ENCODE peak calls at places on chromosomes 12 and 14, in five cellular contexts. D is hepatocyte, I is neural progenitor cell, A is GM23338, T is PC-3. K is an unnamed sample.
A peak's percentile ranks its signal among the peaks of the same experiment; 100 is the strongest.

GRCh38 chr12:58503731-58504520 is 416.4 kb downstream of the LRIG3 start:
- DNase-seq in D (no peak), I (no peak), A (no peak), T (no peak), K (no peak)

GRCh38 chr12:123599721-123600120 is 2.2 kb upstream of the DDX55 start:
- DNase-seq in D (no peak), I (no peak), A (no peak), T (no peak), K (no peak)

GRCh38 chr14:52103416-52103815 is 34.6 kb upstream of the NID2 start:
- DNase-seq in D (no peak), I (no peak), A (no peak), T (no peak), K (no peak)

GRCh38 chr14:68979722-68980552 is 835 bp upstream of the ACTN1 start:
- DNase-seq in D (peak; percentile 65), I (peak; percentile 86), A (peak; percentile 83), T (peak; percentile 75), K (no peak)

GRCh38 chr14:83744901-83745300 is 1785.0 kb upstream of the FLRT2 start:
- DNase-seq in D (no peak), I (no peak), A (no peak), T (no peak), K (no peak)

GRCh38 chr12:102740157-102741032 is 176.6 kb downstream of the PAH start:
- DNase-seq in D (peak; percentile 67), I (peak; percentile 41), A (peak; percentile 22), T (peak; percentile 15), K (peak; percentile 9)

GRCh38 chr12:115988629-115989563 is 288.6 kb downstream of the MED13L start:
- DNase-seq in D (no peak), I (no peak), A (no peak), T (peak; percentile 48), K (no peak)

GRCh38 chr14:22897357-22897756 is 14.3 kb downstream of the REM2 start:
- DNase-seq in D (no peak), I (no peak), A (no peak), T (no peak), K (no peak)

GRCh38 chr12:95674631-95675030 is 115.9 kb downstream of the NTN4 start:
- DNase-seq in D (peak; percentile 44), I (no peak), A (no peak), T (no peak), K (no peak)

GRCh38 chr12:26680724-26681455 is 152.1 kb downstream of the ITPR2 start:
- DNase-seq in D (no peak), I (no peak), A (no peak), T (no peak), K (no peak)

GRCh38 chr14:65243766-65244442 is 141.6 kb upstream of the MAX start:
- DNase-seq in D (peak; percentile 56), I (no peak), A (no peak), T (peak; percentile 82), K (peak; percentile 60)

GRCh38 chr12:49872781-49873181 is 29.9 kb upstream of the BCDIN3D start:
- DNase-seq in D (no peak), I (no peak), A (no peak), T (no peak), K (no peak)

GRCh38 chr12:113519464-113520191 is 48.0 kb upstream of the LHX5 start:
- DNase-seq in D (no peak), I (peak; percentile 43), A (peak; percentile 37), T (no peak), K (no peak)

GRCh38 chr12:121930862-121931261 is 12.5 kb downstream of the CFAP251 start:
- DNase-seq in D (no peak), I (no peak), A (no peak), T (no peak), K (no peak)

GRCh38 chr14:43789458-43789857 is 717.6 kb downstream of the FSCB start:
- DNase-seq in D (no peak), I (no peak), A (no peak), T (peak; percentile 47), K (no peak)

DNA sequence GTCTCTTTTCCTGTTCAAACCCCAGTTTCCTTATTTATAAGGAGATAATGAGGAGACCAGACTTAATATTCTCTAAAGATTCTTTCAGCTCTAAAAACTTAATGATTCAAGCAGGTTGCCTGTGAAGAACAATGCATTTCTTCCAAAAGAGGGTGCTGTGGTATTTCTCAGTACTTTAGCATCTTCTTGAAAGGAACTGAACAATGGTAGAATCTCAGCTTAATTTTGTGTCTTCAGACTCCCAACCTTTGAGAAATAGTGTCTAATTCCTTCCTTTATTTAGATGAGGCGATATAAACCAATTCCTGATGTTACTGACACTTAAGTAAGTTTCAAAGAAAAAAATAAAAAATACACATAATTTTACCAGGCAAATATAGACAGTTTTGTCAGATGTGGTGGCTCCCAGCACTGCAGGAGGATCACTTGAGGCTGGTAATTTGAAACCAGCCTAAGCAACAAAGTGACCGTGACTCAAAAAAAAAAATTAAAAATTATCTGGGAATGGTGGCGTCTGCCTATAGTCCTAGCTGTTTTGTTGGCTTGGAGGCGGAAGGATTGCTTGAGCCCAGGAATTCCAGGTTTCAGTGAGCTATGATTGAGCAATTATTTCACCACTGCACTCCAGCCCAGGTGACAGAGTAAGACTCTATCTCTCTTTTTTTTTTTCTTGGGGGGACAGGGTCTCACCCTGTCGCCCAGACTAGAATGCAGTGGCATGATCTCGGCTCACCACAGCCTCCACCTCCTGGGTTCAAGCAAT is 76.9 kb upstream of the PSMA6 start:
- DNase-seq in D (peak; percentile 51), I (peak; percentile 50), A (peak; percentile 63), T (peak; percentile 63), K (peak; percentile 47)
- TF ChIP-seq CTCF in D (peak; percentile 73), I (peak; percentile 61), A (peak; percentile 62), T (peak; percentile 73), K (peak; percentile 77)

GRCh38 chr12:74415633-74416032 is 122.0 kb upstream of the ATXN7L3B start:
- DNase-seq in D (peak; percentile 52), I (peak; percentile 39), A (peak; percentile 62), T (peak; percentile 61), K (peak; percentile 41)
- TF ChIP-seq EZH2phosphoT487 in D (no peak), I (no peak), A (no peak), T (no peak), K (no peak)

GRCh38 chr14:80636071-80636470 is 305.5 kb downstream of the CEP128 start:
- DNase-seq in D (peak; percentile 8), I (peak; percentile 29), A (peak; percentile 63), T (peak; percentile 50), K (peak; percentile 11)
- TF ChIP-seq CTCF in D (peak; percentile 35), I (peak; percentile 66), A (no peak), T (peak; percentile 42), K (peak; percentile 74)

GRCh38 chr12:32947203-32947795 is 50.7 kb upstream of the PKP2 start:
- DNase-seq in D (peak; percentile 56), I (peak; percentile 43), A (peak; percentile 61), T (peak; percentile 72), K (peak; percentile 3)
- TF ChIP-seq EZH2phosphoT487 in D (no peak), I (no peak), A (no peak), T (no peak), K (no peak)

GRCh38 chr14:104378636-104379225 is 200.8 kb upstream of the C14orf180 start:
- DNase-seq in D (no peak), I (peak; percentile 23), A (no peak), T (no peak), K (no peak)
- TF ChIP-seq CTCF in D (no peak), I (no peak), A (no peak), T (no peak), K (no peak)

DNA sequence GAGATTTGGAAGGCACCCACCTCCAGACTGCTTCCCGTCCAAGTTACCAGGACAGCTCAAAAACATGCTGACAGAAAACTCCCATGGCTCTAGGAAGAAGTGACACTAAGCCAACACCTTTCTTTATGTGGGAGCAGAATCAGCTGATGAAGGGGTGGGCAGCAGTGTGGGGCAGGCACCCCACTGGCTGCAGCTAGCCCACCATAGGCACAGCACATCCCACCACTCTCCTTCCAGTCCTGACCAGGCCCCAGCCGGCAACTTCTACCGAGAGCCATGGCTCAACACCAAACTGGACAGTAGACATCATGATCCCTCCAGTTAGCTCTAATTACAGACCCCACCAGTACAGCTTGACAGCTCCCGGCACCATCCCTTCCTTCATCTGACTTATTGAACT is 45.0 kb downstream of the SH2B3 start:
- DNase-seq in D (no peak), I (no peak), A (no peak), T (no peak), K (no peak)
- TF ChIP-seq EZH2phosphoT487 in D (no peak), I (no peak), A (no peak), T (no peak), K (no peak)

GRCh38 chr14:98847520-98848468 is 424.2 kb downstream of the BCL11B start:
- DNase-seq in D (no peak), I (no peak), A (no peak), T (no peak), K (no peak)

GRCh38 chr14:98858561-98858960 is 413.4 kb downstream of the BCL11B start:
- DNase-seq in D (no peak), I (no peak), A (no peak), T (no peak), K (no peak)

GRCh38 chr14:98858158-98858557 is 413.8 kb downstream of the BCL11B start:
- DNase-seq in D (no peak), I (no peak), A (no peak), T (no peak), K (no peak)

GRCh38 chr14:98855926-98856325 is 416.1 kb downstream of the BCL11B start:
- DNase-seq in D (no peak), I (no peak), A (no peak), T (no peak), K (no peak)

GRCh38 chr14:98853063-98853729 is 418.8 kb downstream of the BCL11B start:
- DNase-seq in D (no peak), I (no peak), A (peak; percentile 17), T (no peak), K (no peak)
- TF ChIP-seq CTCF in D (no peak), I (no peak), A (no peak), T (no peak), K (no peak)

DNA sequence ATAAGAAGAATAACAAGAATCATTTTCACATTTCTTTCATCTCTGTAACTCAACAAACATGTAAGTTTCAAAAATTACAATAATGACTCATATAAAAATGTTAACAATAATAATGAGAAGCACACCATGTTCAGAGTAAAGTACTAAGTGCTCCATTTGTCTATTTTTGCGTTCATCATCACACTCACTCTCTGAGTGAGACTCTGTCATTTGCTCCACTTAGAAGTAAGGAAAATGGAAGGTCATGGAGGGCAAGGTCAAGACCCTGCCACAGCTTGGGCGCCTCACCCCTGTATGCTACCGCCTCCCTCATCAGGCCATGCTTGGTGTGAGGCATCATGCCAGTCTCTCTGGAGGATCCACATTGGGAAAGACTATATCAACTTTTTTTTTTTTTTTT is 129.9 kb downstream of the TMEM30B start:
- DNase-seq in D (no peak), I (no peak), A (no peak), T (no peak), K (no peak)
- TF ChIP-seq EZH2phosphoT487 in D (no peak), I (no peak), A (no peak), T (no peak), K (no peak)

GRCh38 chr12:54725233-54725843 is 77.2 kb upstream of the DCD start:
- DNase-seq in D (peak; percentile 53), I (peak; percentile 60), A (peak; percentile 79), T (peak; percentile 56), K (peak; percentile 5)
- TF ChIP-seq CTCF in D (peak; percentile 48), I (peak; percentile 49), A (peak; percentile 66), T (peak; percentile 55), K (peak; percentile 59)

GRCh38 chr14:37027188-37027824 is 145.1 kb downstream of the SLC25A21 start:
- DNase-seq in D (no peak), I (no peak), A (no peak), T (no peak), K (no peak)
- TF ChIP-seq EZH2phosphoT487 in D (no peak), I (no peak), A (no peak), T (no peak), K (no peak)

K was measured in OCI-LY7.